ENCODE peak calls at places on chromosomes 2 and 18, in six cellular contexts. J is heart left ventricle, I is sigmoid colon, A is tibial artery, O is pancreas, M is uterus. Q is an unnamed sample. For H3K36me3 and H3K27me3, the result is how much of the 10 kb centered on the place peaks cover.

GRCh38 chr18:55097406-55098170 is 138.3 kb upstream of the CCDC68 start:
- DNase-seq in I (no peak), O (no peak), M (no peak), A (no peak), J (no peak), Q (no peak)

GRCh38 chr2:190887089-190887488 is 6.5 kb downstream of the GLS start:
- DNase-seq in J (no peak), O (no peak), M (no peak), I (no peak), A (no peak), Q (peak)

GRCh38 chr18:11861583-11862288 is 10.5 kb downstream of the CHMP1B start:
- DNase-seq in J (no peak), O (no peak), M (no peak), I (no peak), A (no peak), Q (no peak)

GRCh38 chr18:6315556-6316331 is 99.0 kb downstream of the L3MBTL4 start:
- DNase-seq in O (peak), J (no peak), M (no peak), A (no peak), I (no peak), Q (no peak)

GRCh38 chr2:65388051-65388531 is 44.3 kb downstream of the SPRED2 start:
- DNase-seq in O (no peak), A (no peak), M (no peak), J (no peak), I (no peak), Q (peak)

GRCh38 chr2:29053680-29054400 is 20.5 kb downstream of the PCARE start:
- DNase-seq in I (peak), J (no peak), O (no peak), M (no peak), A (peak), Q (no peak)

GRCh38 chr2:40428434-40428833 is 23.5 kb downstream of the SLC8A1 start:
- DNase-seq in J (no peak), A (no peak), I (no peak), M (no peak), O (no peak), Q (no peak)

GRCh38 chr2:121075006-121075545 is 209.9 kb downstream of the TFCP2L1 start:
- DNase-seq in M (peak), J (no peak), I (peak), O (no peak), A (no peak), Q (peak)

GRCh38 chr2:64063454-64063853 is 44.2 kb upstream of the VPS54 start:
- DNase-seq in A (no peak), M (no peak), O (no peak), J (no peak), I (no peak), Q (no peak)

GRCh38 chr18:24231773-24232735 is 93.2 kb downstream of the CABYR start:
- DNase-seq in J (peak), O (no peak), I (peak), M (peak), A (no peak), Q (no peak)

GRCh38 chr2:199988176-199988575 is 32.8 kb downstream of the MAIP1 start:
- DNase-seq in A (no peak), O (no peak), J (peak), I (no peak), M (no peak), Q (no peak)

GRCh38 chr2:113124181-113124961 is 3.0 kb upstream of the IL1RN start:
- DNase-seq in J (no peak), I (no peak), A (no peak), M (no peak), O (no peak), Q (peak)

GRCh38 chr18:44798433-44799048 is 117.9 kb downstream of the SETBP1 start:
- DNase-seq in M (no peak), A (no peak), J (no peak), I (no peak), O (peak), Q (no peak)

GRCh38 chr2:85516649-85517389 is 22.1 kb upstream of the MAT2A start:
- DNase-seq in A (peak), I (no peak), O (peak), J (no peak), M (no peak), Q (no peak)

GRCh38 chr2:109689182-109689935 is 75.2 kb downstream of the SOWAHC start:
- DNase-seq in M (no peak), O (no peak), I (peak), J (no peak), A (no peak), Q (no peak)

GRCh38 chr2:59425292-59425691 is 1128.2 kb downstream of the BCL11A start:
- DNase-seq in M (no peak), J (no peak), O (no peak), I (no peak), A (no peak), Q (no peak)

GRCh38 chr2:217714268-217714643 is 288.5 kb downstream of the TNS1 start:
- DNase-seq in A (peak), I (peak), M (peak), O (no peak), J (peak), Q (no peak)

GRCh38 chr18:47036298-47036874 is 965 bp upstream of the ELOA2 start:
- DNase-seq in J (no peak), O (no peak), M (no peak), A (no peak), I (no peak), Q (no peak)

GRCh38 chr18:10032331-10032979 is 118.6 kb downstream of the VAPA start:
- DNase-seq in O (no peak), A (no peak), J (no peak), M (peak), I (no peak), Q (no peak)

GRCh38 chr18:79850731-79851130 is 53.0 kb downstream of the KCNG2 start:
- DNase-seq in O (no peak), J (no peak), A (peak), I (no peak), M (no peak), Q (no peak)

GRCh38 chr2:47373747-47374146 is 29.2 kb upstream of the MSH2 start:
- DNase-seq in O (peak), J (no peak), M (no peak), I (no peak), A (no peak), Q (no peak)

GRCh38 chr18:68897286-68897685 is 99.4 kb downstream of the CCDC102B start:
- DNase-seq in O (no peak), A (no peak), I (no peak), J (no peak), M (no peak), Q (no peak)

GRCh38 chr2:59322005-59322404 is 1080.9 kb upstream of the FANCL start:
- DNase-seq in O (no peak), M (no peak), I (no peak), J (no peak), A (no peak), Q (no peak)

GRCh38 chr2:103159018-103159417 is 397.2 kb downstream of the TMEM182 start:
- DNase-seq in J (no peak), O (no peak), I (no peak), M (no peak), A (no peak), Q (no peak)

GRCh38 chr2:73979686-73980085 is 5.0 kb upstream of the TET3 start:
- DNase-seq in J (no peak), A (no peak), I (no peak), M (no peak), O (no peak), Q (no peak)

GRCh38 chr2:26172189-26172865 is 561 bp upstream of the GAREM2 start:
- DNase-seq in I (peak), J (no peak), O (no peak), M (no peak), A (peak), Q (no peak)

GRCh38 chr2:160039166-160039903 is 23.1 kb downstream of the PLA2R1 start:
- DNase-seq in J (peak), M (peak), A (peak), O (peak), I (no peak), Q (no peak)

DNA sequence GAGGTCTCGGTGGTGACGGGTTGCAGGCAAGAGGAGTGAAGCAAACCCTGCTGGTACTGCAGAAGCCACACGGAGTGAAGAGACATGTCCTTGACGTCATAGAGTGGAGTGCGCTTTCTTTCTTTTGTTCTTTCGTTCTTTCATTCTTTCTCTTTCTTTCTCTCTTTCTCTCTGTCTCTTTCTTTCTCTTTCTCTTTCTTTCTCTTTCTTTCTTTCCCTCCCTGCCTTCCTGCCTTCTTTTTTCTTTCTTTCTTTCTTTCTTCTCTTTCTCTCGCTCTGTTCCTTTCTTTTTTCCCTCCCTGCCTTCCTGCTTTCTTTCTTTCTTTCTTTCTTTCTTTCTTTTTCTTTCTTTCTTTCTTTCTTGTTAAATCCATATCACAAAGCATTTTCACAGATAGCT is 39.2 kb downstream of the LRRFIP1 start:
- DNase-seq in O (no peak), M (no peak), I (no peak), A (no peak), J (no peak), Q (no peak)
- TF ChIP-seq CTCF in O (no peak), M (no peak), I (no peak), A (no peak), J (no peak), Q (no peak)

GRCh38 chr2:225196579-225196978 is 154.3 kb upstream of the DOCK10 start:
- DNase-seq in M (no peak), A (no peak), O (no peak), I (no peak), J (no peak), Q (no peak)
- H3K36me3 ChIP-seq in M (under half), A (under half), O (under half), I (under half), J (under half), Q (under half)

GRCh38 chr2:218865999-218866398 is 6.4 kb downstream of the WNT6 start:
- DNase-seq in I (no peak), J (no peak), A (no peak), M (no peak), O (no peak), Q (no peak)

GRCh38 chr2:218865396-218865795 is 5.8 kb downstream of the WNT6 start:
- DNase-seq in M (no peak), I (no peak), O (no peak), J (no peak), A (no peak), Q (no peak)

GRCh38 chr2:218870984-218871344 is 9.7 kb upstream of the WNT10A start:
- DNase-seq in I (no peak), O (no peak), A (no peak), M (no peak), J (no peak), Q (no peak)

GRCh38 chr2:218869064-218869463 is 9.5 kb downstream of the WNT6 start:
- DNase-seq in O (no peak), I (no peak), J (no peak), M (no peak), A (no peak), Q (no peak)

GRCh38 chr2:218867900-218868299 is 8.3 kb downstream of the WNT6 start:
- DNase-seq in M (no peak), A (no peak), I (no peak), J (no peak), O (no peak), Q (no peak)
- H3K27me3 ChIP-seq in M (under half), A (half or more), I (under half), J (half or more), O (under half), Q (under half)

GRCh38 chr18:32576296-32576916 is 105.7 kb upstream of the GAREM1 start:
- DNase-seq in A (no peak), J (no peak), I (no peak), O (no peak), M (no peak), Q (no peak)
- TF ChIP-seq CTCF in A (peak), J (no peak), I (peak), O (no peak), M (no peak), Q (peak)

GRCh38 chr2:230362030-230362691 is 35.2 kb downstream of the SP140L start:
- DNase-seq in A (no peak), M (no peak), I (no peak), O (no peak), J (no peak), Q (no peak)
- H3K36me3 ChIP-seq in A (under half), M (under half), I (under half), O (under half), J (under half), Q (under half)

GRCh38 chr2:172084734-172085459 is 410 bp upstream of the DLX1 start:
- DNase-seq in A (peak), M (peak), I (peak), O (no peak), J (peak), Q (peak)
- H3K27me3 ChIP-seq in A (half or more), M (half or more), I (half or more), O (half or more), J (half or more), Q (under half)